ENCODE peak calls at places on chromosomes 6 and 20, in eight cellular contexts. E is lower lobe of right lung; D is CD4-positive, alpha-beta memory T cell; K is cardiac muscle cell; A is heart left ventricle; O is A549; J is IMR-90; P is esophagus muscularis mucosa. Z is an unnamed sample.
A peak's percentile ranks its signal among the peaks of the same experiment; 100 is the strongest.

GRCh38 chr6:83893024-83893423 is 33.5 kb downstream of the CYB5R4 start:
- DNase-seq in E (no peak), J (no peak), D (no peak), K (no peak), A (no peak), O (no peak), P (no peak), Z (no peak)

GRCh38 chr6:97411610-97412009 is 128.6 kb upstream of the MMS22L start:
- DNase-seq in J (no peak), O (no peak), D (no peak), E (no peak), A (no peak), P (no peak), K (no peak), Z (no peak)

GRCh38 chr6:85923013-85923430 is 280.3 kb upstream of the SYNCRIP start:
- DNase-seq in J (peak; percentile 51), O (peak; percentile 2), E (no peak), D (peak; percentile 3), K (peak; percentile 49), A (no peak), P (no peak), Z (peak; percentile 56)

GRCh38 chr20:46894579-46894958 is at the start of gene EYA2:
- DNase-seq in O (peak; percentile 21), D (no peak), P (no peak), A (no peak), K (peak; percentile 6), E (no peak), J (peak; percentile 25), Z (no peak)

GRCh38 chr6:88704980-88705379 is 258.4 kb downstream of the RNGTT start:
- DNase-seq in E (no peak), D (no peak), J (peak; percentile 23), A (no peak), P (no peak), K (no peak), O (no peak), Z (no peak)

GRCh38 chr6:34324738-34325444 is 67.6 kb downstream of the NUDT3 start:
- DNase-seq in P (peak; percentile 86), K (peak; percentile 78), J (peak; percentile 57), O (no peak), D (no peak), A (peak; percentile 40), E (no peak), Z (no peak)

GRCh38 chr20:59751075-59751711 is 146.9 kb downstream of the PHACTR3 start:
- DNase-seq in A (peak; percentile 69), D (no peak), O (peak; percentile 72), J (peak; percentile 24), K (peak; percentile 62), P (no peak), E (peak; percentile 78), Z (peak; percentile 72)

GRCh38 chr6:145749632-145750031 is 14.3 kb upstream of the EPM2A start:
- DNase-seq in A (no peak), K (peak; percentile 74), E (no peak), O (no peak), P (no peak), D (no peak), J (peak; percentile 85), Z (no peak)

GRCh38 chr6:38570750-38571149 is 69.0 kb downstream of the BTBD9 start:
- DNase-seq in J (peak; percentile 40), P (no peak), A (no peak), K (peak; percentile 33), D (no peak), E (no peak), O (no peak), Z (no peak)

GRCh38 chr6:69398729-69399128 is 398.1 kb downstream of the LMBRD1 start:
- DNase-seq in A (no peak), J (no peak), E (no peak), K (no peak), P (no peak), D (no peak), O (no peak), Z (no peak)

GRCh38 chr6:16043171-16044142 is 85.4 kb upstream of the MYLIP start:
- DNase-seq in P (no peak), O (no peak), K (peak; percentile 48), A (no peak), D (no peak), J (no peak), E (no peak), Z (no peak)

GRCh38 chr6:106736502-106736901 is 107.1 kb downstream of the QRSL1 start:
- DNase-seq in O (no peak), E (no peak), J (no peak), D (no peak), K (no peak), A (no peak), P (no peak), Z (no peak)

GRCh38 chr6:1657116-1657776 is 47.5 kb downstream of the FOXC1 start:
- DNase-seq in O (no peak), P (no peak), D (no peak), E (no peak), A (no peak), K (no peak), J (no peak), Z (no peak)

GRCh38 chr6:1658212-1659005 is 48.7 kb downstream of the FOXC1 start:
- DNase-seq in K (no peak), A (no peak), O (no peak), J (no peak), P (no peak), D (no peak), E (no peak), Z (no peak)

GRCh38 chr6:1651362-1651761 is 41.6 kb downstream of the FOXC1 start:
- DNase-seq in A (no peak), E (no peak), P (no peak), K (no peak), O (no peak), J (no peak), D (no peak), Z (no peak)

GRCh38 chr6:1652842-1653241 is 43.1 kb downstream of the FOXC1 start:
- DNase-seq in D (no peak), O (no peak), J (no peak), K (no peak), E (no peak), P (no peak), A (no peak), Z (no peak)

GRCh38 chr6:1654095-1654494 is 44.4 kb downstream of the FOXC1 start:
- DNase-seq in A (no peak), O (no peak), K (no peak), E (no peak), J (no peak), D (no peak), P (no peak), Z (no peak)
- H3K27ac ChIP-seq in A (no peak overlapping the region), O (no peak overlapping the region), K (no peak overlapping the region), E (no peak overlapping the region), J (no peak overlapping the region), D (no peak overlapping the region), P (no peak overlapping the region), Z (no peak overlapping the region)

GRCh38 chr6:105550961-105551625 is 148.2 kb upstream of the PREP start:
- DNase-seq in K (no peak), E (no peak), J (peak; percentile 28), D (no peak), O (no peak), A (no peak), P (no peak), Z (no peak)

GRCh38 chr6:105545947-105546710 is 143.2 kb upstream of the PREP start:
- DNase-seq in P (no peak), K (peak; percentile 21), O (peak; percentile 13), D (no peak), J (peak; percentile 63), E (no peak), A (no peak), Z (no peak)

GRCh38 chr6:105545206-105545920 is 142.5 kb upstream of the PREP start:
- DNase-seq in D (no peak), P (no peak), J (no peak), O (no peak), E (no peak), K (no peak), A (no peak), Z (no peak)

GRCh38 chr6:105546748-105547147 is 143.9 kb upstream of the PREP start:
- DNase-seq in A (no peak), P (no peak), J (no peak), E (no peak), D (no peak), K (no peak), O (no peak), Z (no peak)
- H3K27ac ChIP-seq in A (no peak overlapping the region), P (no peak overlapping the region), J (no peak overlapping the region), E (no peak overlapping the region), D (no peak overlapping the region), K (no peak overlapping the region), O (peak overlapping the region; percentile 93), Z (no peak overlapping the region)

GRCh38 chr6:149940673-149940984 is 1.2 kb upstream of the ULBP2 start:
- DNase-seq in J (no peak), K (no peak), D (no peak), E (no peak), A (no peak), O (no peak), P (no peak), Z (no peak)

GRCh38 chr6:149939909-149940672 is 1.7 kb upstream of the ULBP2 start:
- DNase-seq in K (no peak), D (no peak), E (no peak), P (no peak), O (no peak), J (no peak), A (no peak), Z (no peak)

GRCh38 chr6:149938571-149939462 is 3.0 kb upstream of the ULBP2 start:
- DNase-seq in J (no peak), A (no peak), K (no peak), E (no peak), O (peak; percentile 20), D (peak; percentile 62), P (no peak), Z (no peak)

GRCh38 chr6:149941583-149942460 is at the start of gene ULBP2:
- DNase-seq in K (peak; percentile 96), D (peak; percentile 87), O (peak; percentile 87), A (peak; percentile 87), P (no peak), E (peak; percentile 86), J (peak; percentile 95), Z (peak; percentile 82)

GRCh38 chr6:149942461-149942829 is 631 bp downstream of the ULBP2 start:
- DNase-seq in E (no peak), D (no peak), A (no peak), P (no peak), K (no peak), O (no peak), J (no peak), Z (no peak)
- H3K27ac ChIP-seq in E (peak overlapping the region; percentile 72), D (peak overlapping the region; percentile 18), A (no peak overlapping the region), P (no peak overlapping the region), K (no peak overlapping the region), O (peak overlapping the region; percentile 70), J (no peak overlapping the region), Z (no peak overlapping the region)

GRCh38 chr6:161844804-161845203 is 570.9 kb upstream of the AGPAT4 start:
- DNase-seq in J (no peak), O (no peak), K (no peak), P (no peak), D (no peak), A (no peak), E (no peak), Z (no peak)

GRCh38 chr6:161847628-161848027 is 573.8 kb upstream of the AGPAT4 start:
- DNase-seq in P (no peak), A (no peak), J (no peak), E (no peak), D (no peak), O (no peak), K (no peak), Z (no peak)

DNA sequence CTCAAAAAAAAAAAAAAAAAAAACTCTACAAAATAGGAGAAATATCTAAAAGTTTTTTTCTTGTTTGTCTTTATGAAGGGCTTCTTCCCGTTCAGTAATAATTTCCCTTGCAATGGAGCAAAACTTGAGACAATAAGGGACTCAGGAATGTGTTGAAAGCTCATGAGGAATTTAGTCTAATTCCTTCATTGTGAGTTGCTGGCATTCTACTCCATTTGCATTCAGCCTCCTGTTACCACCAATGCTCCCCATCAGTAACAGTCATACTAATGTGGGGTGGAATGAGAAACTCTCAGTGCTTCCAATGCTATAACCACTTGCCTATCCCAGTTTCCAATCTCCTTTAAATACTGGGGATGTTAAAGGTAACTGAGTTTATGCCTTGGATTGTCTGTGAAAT is 576.7 kb upstream of the AGPAT4 start:
- DNase-seq in A (no peak), O (no peak), E (no peak), K (no peak), J (no peak), P (no peak), D (no peak), Z (no peak)
- H3K27ac ChIP-seq in A (no peak overlapping the region), O (no peak overlapping the region), E (no peak overlapping the region), K (no peak overlapping the region), J (no peak overlapping the region), P (no peak overlapping the region), D (no peak overlapping the region), Z (no peak overlapping the region)

Z was measured in body of pancreas.